ENCODE peak calls at places on chromosomes 3 and 15, in ten cellular contexts. Z is COR-L47; T is caudate nucleus; X is activated CD4-positive, alpha-beta T cell treated with anti-CD3 and anti-CD28 coated beads, Interleukin-2, amount 50 U/mL, for 1 hour; O is NCI-H460; H is activated T-cell treated with anti-CD3 and anti-CD28 coated beads, Interleukin-2, amount 50 U/mL, for 48 hours; V is GM23248; A is HT1080; S is activated CD4-positive, alpha-beta memory T cell treated with anti-CD3 and anti-CD28 coated beads, Interleukin-2, amount 10 ng/mL, durations not matched to agents 7 days and 5 days; L is activated CD8-positive, alpha-beta memory T cell treated with anti-CD3 and anti-CD28 coated beads, Interleukin-2, amount 10 ng/mL, durations not matched to agents 7 days and 5 days. Q is an unnamed sample.

GRCh38 chr15:34813446-34814190 is 18.3 kb upstream of the ACTC1 start:
- DNase-seq in X (no peak), V (no peak), S (no peak), H (no peak), A (no peak), O (no peak), Z (no peak), L (no peak), T (no peak), Q (no peak)

GRCh38 chr3:169604568-169604967 is 58.9 kb downstream of the MECOM start:
- DNase-seq in A (peak), X (no peak), S (no peak), L (no peak), H (no peak), T (no peak), O (no peak), V (peak), Z (no peak), Q (no peak)

GRCh38 chr3:117399311-117400068 is 689.9 kb downstream of the TUSC7 start:
- DNase-seq in A (peak), X (no peak), H (no peak), S (no peak), T (peak), L (no peak), Z (peak), V (peak), O (no peak), Q (no peak)

GRCh38 chr3:9942934-9943690 is 9.1 kb downstream of the PRRT3 start:
- DNase-seq in S (no peak), L (no peak), T (no peak), O (no peak), Z (no peak), A (no peak), H (no peak), X (no peak), V (no peak), Q (no peak)

GRCh38 chr3:127774647-127775046 is 47.7 kb downstream of the MGLL start:
- DNase-seq in O (no peak), T (no peak), V (no peak), X (no peak), Z (no peak), L (no peak), H (no peak), S (no peak), A (no peak), Q (no peak)

GRCh38 chr15:61081028-61081322 is 148.1 kb downstream of the RORA start:
- DNase-seq in A (no peak), S (no peak), H (no peak), O (no peak), Z (no peak), X (no peak), V (no peak), L (no peak), T (no peak), Q (no peak)

GRCh38 chr15:59436774-59437472 is 1.1 kb upstream of the FAM81A start:
- DNase-seq in T (no peak), A (no peak), H (no peak), O (no peak), S (no peak), Z (peak), L (no peak), V (peak), X (no peak), Q (no peak)

GRCh38 chr3:192188218-192188835 is 539.0 kb downstream of the FGF12 start:
- DNase-seq in T (no peak), A (peak), O (peak), Z (no peak), S (peak), H (peak), L (peak), X (peak), V (peak), Q (peak)

GRCh38 chr3:44861412-44862220 is at the start of gene TMEM42:
- DNase-seq in O (peak), T (peak), A (peak), Z (peak), X (peak), V (peak), L (peak), S (peak), H (peak), Q (peak)

GRCh38 chr3:42063886-42064285 is 27.3 kb upstream of the TRAK1 start:
- DNase-seq in S (no peak), X (no peak), A (peak), O (peak), T (no peak), Z (no peak), V (peak), H (no peak), L (no peak), Q (no peak)

GRCh38 chr15:49865925-49866757 is 245.3 kb downstream of the DTWD1 start:
- DNase-seq in L (no peak), X (no peak), O (no peak), A (peak), Z (peak), T (no peak), H (no peak), S (no peak), V (peak), Q (no peak)

GRCh38 chr15:96549136-96549535 is 218.6 kb downstream of the NR2F2 start:
- DNase-seq in H (no peak), L (no peak), T (no peak), Z (no peak), X (no peak), O (no peak), V (no peak), S (no peak), A (no peak), Q (no peak)

GRCh38 chr3:70876154-70876553 is 563.7 kb upstream of the MDFIC2 start:
- DNase-seq in L (no peak), Z (no peak), H (no peak), V (no peak), O (no peak), S (no peak), T (no peak), A (no peak), X (no peak), Q (no peak)

GRCh38 chr3:160129459-160130061 is 95.7 kb upstream of the C3orf80 start:
- DNase-seq in T (no peak), H (no peak), A (peak), O (no peak), S (no peak), X (no peak), V (peak), Z (no peak), L (no peak), Q (no peak)

GRCh38 chr3:135271562-135272290 is 476.7 kb downstream of the EPHB1 start:
- DNase-seq in O (no peak), H (no peak), S (no peak), V (no peak), L (no peak), A (no peak), Z (peak), X (no peak), T (no peak), Q (no peak)

GRCh38 chr3:30440880-30441279 is 165.5 kb upstream of the TGFBR2 start:
- DNase-seq in L (no peak), A (no peak), Z (no peak), H (no peak), T (no peak), S (no peak), O (no peak), X (no peak), V (no peak), Q (no peak)

GRCh38 chr15:60620707-60621106 is 141.8 kb upstream of the ICE2 start:
- DNase-seq in L (no peak), T (peak), H (no peak), Z (no peak), S (no peak), X (no peak), O (no peak), V (peak), A (no peak), Q (peak)

Q was measured in mesothelial cell of epicardium.